ENCODE peak calls at places on chromosome 20, in six cellular contexts. W, S, O, D, A and L are unnamed samples. For H3K27me3, the result is how much of the 10 kb centered on the place peaks cover.

GRCh38 chr20:48319943-48320584 is 507.7 kb downstream of the PREX1 start:
- DNase-seq in S (no peak), A (no peak), W (no peak), D (no peak), O (no peak), L (no peak)

GRCh38 chr20:11216451-11217314 is 542.9 kb upstream of the JAG1 start:
- DNase-seq in D (peak), A (no peak), S (no peak), O (no peak), W (no peak), L (no peak)

GRCh38 chr20:48827880-48828733 is at the start of gene PREX1:
- DNase-seq in A (peak), W (peak), D (peak), O (peak), S (peak), L (no peak)

GRCh38 chr20:40749985-40750506 is 61.0 kb upstream of the MAFB start:
- DNase-seq in W (no peak), S (no peak), A (peak), D (peak), O (no peak), L (no peak)

GRCh38 chr20:52060794-52061714 is 130.5 kb downstream of the ZFP64 start:
- DNase-seq in W (peak), S (peak), O (no peak), D (peak), A (no peak), L (no peak)

GRCh38 chr20:45346291-45346718 is 1.9 kb downstream of the SDC4 start:
- DNase-seq in S (no peak), A (peak), W (no peak), D (no peak), O (no peak), L (no peak)

GRCh38 chr20:58361549-58361948 is 27.5 kb upstream of the VAPB start:
- DNase-seq in D (no peak), W (no peak), O (no peak), A (no peak), S (no peak), L (no peak)

GRCh38 chr20:55782861-55783260 is 222.5 kb downstream of the CBLN4 start:
- DNase-seq in D (no peak), A (no peak), S (no peak), W (no peak), O (no peak), L (no peak)

GRCh38 chr20:63942250-63943006 is 13.8 kb downstream of the UCKL1 start:
- DNase-seq in A (peak), W (no peak), O (peak), D (peak), S (peak), L (no peak)

GRCh38 chr20:49519212-49519712 is 36.8 kb upstream of the KCNB1 start:
- DNase-seq in W (no peak), S (no peak), O (no peak), D (no peak), A (no peak), L (no peak)

GRCh38 chr20:9613871-9614270 is 99.5 kb downstream of the LAMP5 start:
- DNase-seq in W (no peak), D (no peak), A (no peak), S (no peak), O (no peak), L (no peak)

GRCh38 chr20:25643735-25644134 is 19.9 kb upstream of the NANP start:
- DNase-seq in W (no peak), D (no peak), A (no peak), S (no peak), O (no peak), L (no peak)

GRCh38 chr20:29689411-29690225 is 1567.8 kb upstream of the DEFB115 start:
- DNase-seq in S (no peak), D (no peak), O (peak), W (peak), A (no peak), L (no peak)

GRCh38 chr20:46917155-46917554 is 22.5 kb downstream of the EYA2 start:
- DNase-seq in S (no peak), O (no peak), W (no peak), D (no peak), A (no peak), L (no peak)

GRCh38 chr20:32495217-32495565 is 89.9 kb downstream of the NOL4L start:
- DNase-seq in S (peak), O (peak), W (no peak), D (no peak), A (no peak), L (no peak)

GRCh38 chr20:51306521-51307358 is 235.8 kb downstream of the NFATC2 start:
- DNase-seq in D (peak), S (peak), W (peak), O (peak), A (peak), L (no peak)

GRCh38 chr20:41245086-41245707 is 72.3 kb downstream of the ZHX3 start:
- DNase-seq in S (peak), W (no peak), A (no peak), D (peak), O (no peak), L (no peak)

GRCh38 chr20:44701889-44702288 is 13.3 kb upstream of the CCN5 start:
- DNase-seq in A (peak), D (no peak), S (no peak), O (no peak), W (no peak), L (no peak)

DNA sequence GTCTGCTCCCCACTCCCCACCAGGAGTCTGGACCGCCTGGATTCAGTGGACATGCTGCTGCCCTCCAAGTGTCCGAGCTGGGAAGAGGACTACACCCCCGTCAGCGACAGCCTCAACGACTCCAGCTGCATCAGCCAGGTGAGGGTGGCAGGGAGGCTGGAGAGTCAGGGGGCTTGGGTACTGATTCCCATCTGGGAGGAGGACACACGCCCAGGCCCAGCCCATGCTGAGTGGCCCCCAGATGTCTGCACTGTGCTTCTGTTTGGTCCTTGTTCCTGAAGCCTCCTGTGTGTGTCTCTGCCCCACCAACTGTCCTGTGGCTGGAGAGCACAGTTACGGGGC is 101.6 kb upstream of the MYL9 start:
- DNase-seq in O (no peak), W (no peak), D (no peak), S (no peak), A (no peak), L (no peak)
- H3K27me3 ChIP-seq in O (under half), W (under half), D (under half), S (under half), A (under half), L (under half)

DNA sequence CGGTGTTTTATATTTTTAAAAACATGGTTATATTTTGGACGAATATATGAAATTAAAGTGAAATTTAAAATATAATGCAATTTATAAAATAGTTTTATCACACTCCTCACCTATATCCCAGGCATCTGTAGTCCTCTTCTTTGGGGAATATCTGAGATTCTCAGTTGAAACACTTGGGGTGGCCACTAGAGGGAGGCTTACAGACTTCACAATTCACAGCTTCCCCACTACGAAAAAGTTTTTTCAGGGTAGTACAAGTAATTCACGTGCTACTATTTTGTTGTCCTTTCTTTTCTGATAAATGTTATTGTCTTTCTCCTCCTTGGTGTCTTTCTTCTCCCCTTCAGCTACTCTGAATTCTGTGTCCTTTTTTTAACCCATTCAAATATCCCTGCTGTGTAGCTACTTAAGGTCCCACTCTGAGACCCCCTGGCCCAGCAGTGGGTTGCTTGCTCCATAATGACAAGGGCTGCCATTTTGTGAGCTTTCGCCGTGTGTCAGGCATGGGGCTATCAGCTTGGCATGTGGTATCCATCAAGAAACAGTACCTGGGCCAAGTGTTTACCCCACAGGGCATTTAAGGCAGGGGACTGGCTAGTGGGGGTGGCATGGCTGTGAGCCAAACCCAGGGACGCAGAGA is 43.6 kb upstream of the PHACTR3 start:
- DNase-seq in O (no peak), S (no peak), D (no peak), W (no peak), A (no peak), L (no peak)
- TF ChIP-seq CTCF in O (peak), S (peak), D (peak), W (peak), A (no peak), L (peak)

GRCh38 chr20:1998715-1999114 is 4.9 kb upstream of the PDYN start:
- DNase-seq in S (no peak), A (no peak), D (no peak), O (no peak), W (no peak), L (no peak)
- H3K27me3 ChIP-seq in S (under half), A (half or more), D (under half), O (half or more), W (half or more), L (under half)

GRCh38 chr20:577167-577791 is 32.8 kb downstream of the TCF15 start:
- DNase-seq in O (no peak), A (no peak), W (no peak), D (peak), S (peak), L (no peak)
- TF ChIP-seq CTCF in O (no peak), A (no peak), W (peak), D (peak), S (peak), L (no peak)

GRCh38 chr20:7503501-7503900 is 436.8 kb downstream of the HAO1 start:
- DNase-seq in W (no peak), D (no peak), O (no peak), A (no peak), S (no peak), L (no peak)
- H3K27me3 ChIP-seq in W (under half), D (under half), O (under half), A (under half), S (under half), L (under half)

GRCh38 chr20:1588869-1589460 is 30.8 kb downstream of the SIRPB1 start:
- DNase-seq in D (no peak), W (no peak), O (no peak), S (no peak), A (no peak), L (no peak)
- TF ChIP-seq CTCF in D (no peak), W (no peak), O (no peak), S (no peak), A (no peak), L (no peak)

DNA sequence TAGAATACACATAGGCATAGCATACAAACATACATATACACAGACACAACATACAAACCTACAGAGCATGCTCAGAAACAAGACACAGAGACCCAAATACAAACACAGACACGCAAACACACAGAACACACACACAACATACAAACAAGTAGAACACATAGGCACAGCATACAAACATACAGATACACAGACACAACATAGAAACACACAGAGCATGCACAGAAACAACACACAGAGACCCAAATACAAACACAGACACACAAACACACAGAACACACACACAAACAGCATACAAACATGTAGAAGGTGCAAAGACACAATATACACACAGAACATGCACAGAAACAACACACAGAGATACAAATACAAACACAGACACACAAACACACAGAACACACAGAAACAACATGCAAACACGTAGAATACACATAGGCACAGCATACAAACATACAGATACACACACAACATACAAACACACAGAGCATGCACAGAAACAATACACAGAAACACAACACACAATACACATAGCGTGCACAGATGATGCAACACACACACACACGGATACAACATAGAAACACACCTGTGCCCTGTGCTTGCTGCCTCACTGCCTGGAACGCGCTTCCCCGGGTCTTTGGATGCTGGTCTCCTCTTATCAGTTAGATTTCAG is 469.0 kb upstream of the CDH4 start:
- DNase-seq in A (no peak), D (no peak), O (no peak), S (no peak), W (no peak), L (no peak)
- H3K27me3 ChIP-seq in A (under half), D (under half), O (under half), S (under half), W (under half), L (under half)

DNA sequence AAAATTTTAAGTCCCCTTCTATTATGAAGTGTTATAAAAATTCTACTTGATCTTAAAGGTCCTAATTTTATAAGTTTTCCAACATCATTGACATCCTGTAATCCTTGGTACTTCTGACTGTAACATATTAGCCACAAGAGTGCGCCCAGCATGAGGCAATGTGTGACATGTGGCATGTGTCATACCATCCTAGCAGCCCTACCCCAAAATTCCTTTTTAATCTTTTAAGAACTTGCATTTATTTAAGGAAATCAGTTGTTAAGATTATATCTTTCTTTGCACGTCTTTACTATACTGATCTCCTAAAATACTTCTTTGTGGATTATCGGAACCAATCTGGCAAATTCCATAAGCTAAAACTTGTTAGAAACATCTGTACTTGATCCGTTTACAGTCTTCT is 167.1 kb upstream of the SLC24A3 start:
- DNase-seq in D (no peak), W (no peak), S (no peak), O (no peak), A (no peak), L (no peak)
- TF ChIP-seq CTCF in D (no peak), W (no peak), S (no peak), O (no peak), A (no peak), L (no peak)

GRCh38 chr20:3093861-3094361 is 9.4 kb upstream of the AVP start:
- DNase-seq in A (no peak), D (peak), W (no peak), S (no peak), O (no peak), L (no peak)
- H3K27me3 ChIP-seq in A (under half), D (under half), W (under half), S (under half), O (half or more), L (under half)